ENCODE peak calls at places on chromosomes 1 and 21, in six cellular contexts. One of them, this sample, is unnamed.

GRCh38 chr1:180923024-180923841 is 10.5 kb downstream of the KIAA1614 start:
- DNase-seq in HFFc6: no peak
- DNase-seq in fibroblast of mammary gland: peak
- DNase-seq in endothelial cell: no peak
- DNase-seq in AG09309: no peak
- DNase-seq in tibial nerve: no peak
- DNase-seq in this sample: peak

GRCh38 chr1:29234471-29234870 is 1.9 kb upstream of the PTPRU start:
- DNase-seq in HFFc6: no peak
- DNase-seq in fibroblast of mammary gland: no peak
- DNase-seq in endothelial cell: no peak
- DNase-seq in AG09309: no peak
- DNase-seq in tibial nerve: no peak
- DNase-seq in this sample: no peak

GRCh38 chr1:88658419-88658818 is 25.7 kb upstream of the PKN2 start:
- DNase-seq in HFFc6: no peak
- DNase-seq in fibroblast of mammary gland: no peak
- DNase-seq in endothelial cell: no peak
- DNase-seq in AG09309: no peak
- DNase-seq in tibial nerve: no peak
- DNase-seq in this sample: no peak

GRCh38 chr21:40706161-40706560 is 140.8 kb downstream of the DSCAM start:
- DNase-seq in HFFc6: no peak
- DNase-seq in fibroblast of mammary gland: no peak
- DNase-seq in endothelial cell: no peak
- DNase-seq in AG09309: no peak
- DNase-seq in tibial nerve: no peak
- DNase-seq in this sample: no peak

GRCh38 chr21:34936874-34937563 is 112.1 kb downstream of the RUNX1 start:
- DNase-seq in HFFc6: no peak
- DNase-seq in fibroblast of mammary gland: peak
- DNase-seq in endothelial cell: no peak
- DNase-seq in AG09309: no peak
- DNase-seq in tibial nerve: no peak
- DNase-seq in this sample: no peak

GRCh38 chr1:94994805-94995204 is 67.9 kb upstream of the CNN3 start:
- DNase-seq in HFFc6: no peak
- DNase-seq in fibroblast of mammary gland: no peak
- DNase-seq in endothelial cell: no peak
- DNase-seq in AG09309: no peak
- DNase-seq in tibial nerve: no peak
- DNase-seq in this sample: no peak

GRCh38 chr1:88557044-88557443 is 127.0 kb upstream of the PKN2 start:
- DNase-seq in HFFc6: no peak
- DNase-seq in fibroblast of mammary gland: no peak
- DNase-seq in endothelial cell: no peak
- DNase-seq in AG09309: no peak
- DNase-seq in tibial nerve: no peak
- DNase-seq in this sample: no peak

GRCh38 chr1:228082975-228083870 is 715 bp downstream of the ARF1 start:
- DNase-seq in HFFc6: no peak
- DNase-seq in fibroblast of mammary gland: no peak
- DNase-seq in endothelial cell: peak
- DNase-seq in AG09309: no peak
- DNase-seq in tibial nerve: peak
- DNase-seq in this sample: no peak

GRCh38 chr21:37460196-37460595 is 93.6 kb downstream of the DYRK1A start:
- DNase-seq in HFFc6: no peak
- DNase-seq in fibroblast of mammary gland: no peak
- DNase-seq in endothelial cell: peak
- DNase-seq in AG09309: no peak
- DNase-seq in tibial nerve: no peak
- DNase-seq in this sample: no peak

GRCh38 chr1:70934197-70934961 is 113.2 kb downstream of the PTGER3 start:
- DNase-seq in HFFc6: no peak
- DNase-seq in fibroblast of mammary gland: peak
- DNase-seq in endothelial cell: no peak
- DNase-seq in AG09309: no peak
- DNase-seq in tibial nerve: no peak
- DNase-seq in this sample: no peak

GRCh38 chr1:91876040-91876470 is 9.9 kb downstream of the TGFBR3 start:
- DNase-seq in HFFc6: no peak
- DNase-seq in fibroblast of mammary gland: no peak
- DNase-seq in endothelial cell: no peak
- DNase-seq in AG09309: no peak
- DNase-seq in tibial nerve: no peak
- DNase-seq in this sample: no peak

GRCh38 chr1:184953600-184954219 is 20.6 kb downstream of the NIBAN1 start:
- DNase-seq in HFFc6: peak
- DNase-seq in fibroblast of mammary gland: peak
- DNase-seq in endothelial cell: no peak
- DNase-seq in AG09309: no peak
- DNase-seq in tibial nerve: no peak
- DNase-seq in this sample: peak

GRCh38 chr1:17061486-17062271 is 7.8 kb upstream of the SDHB start:
- DNase-seq in HFFc6: no peak
- DNase-seq in fibroblast of mammary gland: no peak
- DNase-seq in endothelial cell: no peak
- DNase-seq in AG09309: no peak
- DNase-seq in tibial nerve: no peak
- DNase-seq in this sample: no peak

GRCh38 chr1:158017800-158018595 is 24.6 kb downstream of the KIRREL1 start:
- DNase-seq in HFFc6: no peak
- DNase-seq in fibroblast of mammary gland: no peak
- DNase-seq in endothelial cell: no peak
- DNase-seq in AG09309: no peak
- DNase-seq in tibial nerve: no peak
- DNase-seq in this sample: no peak

GRCh38 chr1:31183126-31183525 is 56.6 kb downstream of the NKAIN1 start:
- DNase-seq in HFFc6: no peak
- DNase-seq in fibroblast of mammary gland: no peak
- DNase-seq in endothelial cell: no peak
- DNase-seq in AG09309: no peak
- DNase-seq in tibial nerve: no peak
- DNase-seq in this sample: no peak

GRCh38 chr1:30928789-30929134 is 20.2 kb upstream of the SDC3 start:
- DNase-seq in HFFc6: no peak
- DNase-seq in fibroblast of mammary gland: no peak
- DNase-seq in endothelial cell: no peak
- DNase-seq in AG09309: no peak
- DNase-seq in tibial nerve: no peak
- DNase-seq in this sample: no peak

GRCh38 chr1:89910268-89910667 is 84.6 kb upstream of the ZNF326 start:
- DNase-seq in HFFc6: no peak
- DNase-seq in fibroblast of mammary gland: no peak
- DNase-seq in endothelial cell: no peak
- DNase-seq in AG09309: no peak
- DNase-seq in tibial nerve: no peak
- DNase-seq in this sample: no peak

GRCh38 chr1:113095790-113096455 is 22.9 kb downstream of the LRIG2 start:
- DNase-seq in HFFc6: no peak
- DNase-seq in fibroblast of mammary gland: no peak
- DNase-seq in endothelial cell: no peak
- DNase-seq in AG09309: no peak
- DNase-seq in tibial nerve: no peak
- DNase-seq in this sample: no peak

GRCh38 chr1:235901461-235901860 is 34.8 kb upstream of the LYST start:
- DNase-seq in HFFc6: peak
- DNase-seq in fibroblast of mammary gland: peak
- DNase-seq in endothelial cell: no peak
- DNase-seq in AG09309: no peak
- DNase-seq in tibial nerve: no peak
- DNase-seq in this sample: no peak

GRCh38 chr1:247360991-247361721 is 29.5 kb upstream of the ZNF496 start:
- DNase-seq in HFFc6: no peak
- DNase-seq in fibroblast of mammary gland: peak
- DNase-seq in endothelial cell: no peak
- DNase-seq in AG09309: no peak
- DNase-seq in tibial nerve: peak
- DNase-seq in this sample: no peak

GRCh38 chr1:905811-906531 is 17.8 kb upstream of the SAMD11 start:
- DNase-seq in HFFc6: no peak
- DNase-seq in fibroblast of mammary gland: no peak
- DNase-seq in endothelial cell: no peak
- DNase-seq in AG09309: no peak
- DNase-seq in tibial nerve: no peak
- DNase-seq in this sample: no peak

GRCh38 chr21:44617071-44617501 is 5.2 kb downstream of the KRTAP10-8 start:
- DNase-seq in HFFc6: no peak
- DNase-seq in fibroblast of mammary gland: no peak
- DNase-seq in endothelial cell: no peak
- DNase-seq in AG09309: no peak
- DNase-seq in tibial nerve: no peak
- DNase-seq in this sample: no peak

GRCh38 chr1:211577826-211578639 is 928 bp downstream of the SLC30A1 start:
- DNase-seq in HFFc6: peak
- DNase-seq in fibroblast of mammary gland: peak
- DNase-seq in endothelial cell: peak
- DNase-seq in AG09309: no peak
- DNase-seq in tibial nerve: peak
- DNase-seq in this sample: no peak

GRCh38 chr1:77412069-77412793 is 130.4 kb downstream of the AK5 start:
- DNase-seq in HFFc6: peak
- DNase-seq in fibroblast of mammary gland: peak
- DNase-seq in endothelial cell: no peak
- DNase-seq in AG09309: peak
- DNase-seq in tibial nerve: no peak
- DNase-seq in this sample: no peak

GRCh38 chr1:40024671-40025070 is 15.9 kb upstream of the CAP1 start:
- DNase-seq in HFFc6: no peak
- DNase-seq in fibroblast of mammary gland: no peak
- DNase-seq in endothelial cell: no peak
- DNase-seq in AG09309: no peak
- DNase-seq in tibial nerve: no peak
- DNase-seq in this sample: no peak

GRCh38 chr1:26696645-26697440 is 1.0 kb downstream of the ARID1A start:
- DNase-seq in HFFc6: no peak
- DNase-seq in fibroblast of mammary gland: no peak
- DNase-seq in endothelial cell: peak
- DNase-seq in AG09309: no peak
- DNase-seq in tibial nerve: no peak
- DNase-seq in this sample: no peak

GRCh38 chr1:167720965-167721616 is 691 bp upstream of the MPZL1 start:
- DNase-seq in HFFc6: peak
- DNase-seq in fibroblast of mammary gland: peak
- DNase-seq in endothelial cell: peak
- DNase-seq in AG09309: peak
- DNase-seq in tibial nerve: peak
- DNase-seq in this sample: no peak

DNA sequence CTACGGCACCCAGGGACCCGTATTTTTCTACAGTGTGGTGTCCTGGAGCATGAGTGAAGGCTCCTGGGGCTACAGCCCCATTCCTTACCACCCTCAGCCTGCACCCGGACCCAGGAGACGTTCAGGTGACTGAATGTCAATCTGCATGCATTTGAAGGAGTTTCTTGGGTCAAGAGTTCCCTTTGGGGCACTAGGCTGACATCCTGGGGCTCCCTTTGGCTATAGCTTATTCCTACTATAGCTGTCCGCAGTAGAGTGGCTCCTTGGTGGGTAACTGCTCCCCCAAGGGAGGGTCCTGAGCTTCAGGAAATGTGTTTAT is 19.9 kb upstream of the LRRN2 start:
- DNase-seq in HFFc6: no peak
- DNase-seq in fibroblast of mammary gland: no peak
- DNase-seq in endothelial cell: no peak
- DNase-seq in AG09309: no peak
- DNase-seq in tibial nerve: no peak
- DNase-seq in this sample: no peak
- TF ChIP-seq CTCF in HFFc6: no peak
- TF ChIP-seq CTCF in fibroblast of mammary gland: no peak
- TF ChIP-seq CTCF in endothelial cell: no peak
- TF ChIP-seq CTCF in AG09309: no peak
- TF ChIP-seq CTCF in tibial nerve: no peak
- TF ChIP-seq CTCF in this sample: no peak

DNA sequence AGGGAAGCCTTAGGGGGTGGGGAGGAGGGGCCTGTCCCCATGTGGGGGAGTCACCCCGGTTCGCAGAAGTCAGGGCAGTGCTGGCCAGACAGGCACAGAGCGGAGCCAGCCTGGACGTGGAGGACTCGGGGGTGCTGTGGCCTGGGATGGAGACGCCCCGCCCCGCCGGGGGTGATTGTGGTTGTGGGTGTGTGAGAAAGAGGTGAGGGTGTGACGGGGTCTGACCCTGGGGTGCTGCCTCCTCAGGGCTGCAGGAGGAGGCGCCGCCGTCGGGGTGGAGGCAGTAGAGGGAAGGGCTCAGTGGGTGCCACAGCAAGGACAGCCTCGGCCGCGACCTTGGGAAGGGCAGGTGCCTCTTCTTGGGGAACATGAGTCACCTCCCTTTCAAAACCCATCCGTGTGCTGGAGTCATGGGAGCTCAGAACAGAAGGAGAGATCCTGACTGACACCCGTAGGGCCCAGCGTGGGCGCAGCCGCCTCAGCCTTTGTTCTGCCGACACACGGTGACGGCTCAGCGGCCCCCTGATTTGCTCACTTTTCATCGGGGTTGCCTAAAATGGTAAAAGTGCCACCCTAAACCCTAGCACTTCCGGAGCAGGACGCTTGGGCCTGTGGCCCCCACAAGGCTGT is 33.8 kb downstream of the FAAP20 start:
- DNase-seq in HFFc6: no peak
- DNase-seq in fibroblast of mammary gland: no peak
- DNase-seq in endothelial cell: no peak
- DNase-seq in AG09309: no peak
- DNase-seq in tibial nerve: no peak
- DNase-seq in this sample: no peak
- TF ChIP-seq CTCF in HFFc6: no peak
- TF ChIP-seq CTCF in fibroblast of mammary gland: no peak
- TF ChIP-seq CTCF in endothelial cell: no peak
- TF ChIP-seq CTCF in AG09309: no peak
- TF ChIP-seq CTCF in tibial nerve: no peak
- TF ChIP-seq CTCF in this sample: no peak

GRCh38 chr1:28036431-28036830 is 52.0 kb downstream of the EYA3 start:
- DNase-seq in HFFc6: no peak
- DNase-seq in fibroblast of mammary gland: no peak
- DNase-seq in endothelial cell: no peak
- DNase-seq in AG09309: no peak
- DNase-seq in tibial nerve: no peak
- DNase-seq in this sample: no peak
- TF ChIP-seq CTCF in HFFc6: no peak
- TF ChIP-seq CTCF in fibroblast of mammary gland: no peak
- TF ChIP-seq CTCF in endothelial cell: no peak
- TF ChIP-seq CTCF in AG09309: no peak
- TF ChIP-seq CTCF in tibial nerve: no peak
- TF ChIP-seq CTCF in this sample: peak

GRCh38 chr1:152777510-152778137 is 2.7 kb downstream of the LCE1F start:
- DNase-seq in HFFc6: peak
- DNase-seq in fibroblast of mammary gland: peak
- DNase-seq in endothelial cell: peak
- DNase-seq in AG09309: no peak
- DNase-seq in tibial nerve: no peak
- DNase-seq in this sample: no peak
- TF ChIP-seq CTCF in HFFc6: peak
- TF ChIP-seq CTCF in fibroblast of mammary gland: peak
- TF ChIP-seq CTCF in endothelial cell: peak
- TF ChIP-seq CTCF in AG09309: no peak
- TF ChIP-seq CTCF in tibial nerve: no peak
- TF ChIP-seq CTCF in this sample: peak

This sample was measured in epithelial cell of proximal tubule.